ENCODE peak calls at places on chromosomes 2 and 18, in six cellular contexts. B, Q, N, M, X and G are unnamed samples.
A peak's percentile ranks its signal among the peaks of the same experiment; 100 is the strongest.

GRCh38 chr18:63447066-63447465 is 24.8 kb upstream of the VPS4B start:
- DNase-seq in M (no peak), Q (no peak), B (no peak), N (no peak), X (no peak), G (no peak)

GRCh38 chr2:28430790-28431418 is 38.2 kb downstream of the FOSL2 start:
- DNase-seq in N (no peak), M (no peak), X (no peak), Q (no peak), B (peak; percentile 64), G (peak; percentile 56)

GRCh38 chr2:207188601-207189000 is 22.9 kb upstream of the KLF7 start:
- DNase-seq in Q (no peak), X (no peak), B (no peak), N (peak; percentile 67), M (no peak), G (no peak)

GRCh38 chr18:28019425-28020108 is 157.4 kb downstream of the CDH2 start:
- DNase-seq in B (no peak), X (no peak), Q (no peak), N (no peak), M (no peak), G (no peak)

GRCh38 chr2:205892141-205893064 is 193.6 kb downstream of the INO80D start:
- DNase-seq in M (peak; percentile 51), B (no peak), Q (no peak), N (peak; percentile 79), X (no peak), G (no peak)

GRCh38 chr2:179165356-179166000 is 99.2 kb downstream of the SESTD1 start:
- DNase-seq in M (no peak), X (no peak), B (no peak), Q (no peak), N (peak; percentile 16), G (no peak)

GRCh38 chr2:28639836-28640235 is 111.8 kb upstream of the PPP1CB start:
- DNase-seq in Q (no peak), X (no peak), B (no peak), N (peak; percentile 49), M (no peak), G (no peak)

GRCh38 chr2:61420986-61421546 is 49.8 kb downstream of the USP34 start:
- DNase-seq in Q (no peak), B (peak; percentile 42), X (no peak), M (no peak), N (no peak), G (no peak)

GRCh38 chr2:6526093-6526824 is 339.4 kb downstream of the CMPK2 start:
- DNase-seq in N (no peak), Q (no peak), X (no peak), M (no peak), B (no peak), G (no peak)

GRCh38 chr2:26380281-26380680 is 21.4 kb upstream of the DRC1 start:
- DNase-seq in B (no peak), N (no peak), M (no peak), Q (no peak), X (no peak), G (no peak)

GRCh38 chr18:12750076-12750707 is 47.4 kb downstream of the PSMG2 start:
- DNase-seq in M (no peak), Q (peak; percentile 49), B (peak; percentile 45), X (no peak), N (no peak), G (no peak)

GRCh38 chr2:224754129-224754528 is 38.0 kb upstream of the CCDC195 start:
- DNase-seq in M (no peak), N (peak; percentile 7), B (no peak), X (peak; percentile 67), Q (no peak), G (no peak)

DNA sequence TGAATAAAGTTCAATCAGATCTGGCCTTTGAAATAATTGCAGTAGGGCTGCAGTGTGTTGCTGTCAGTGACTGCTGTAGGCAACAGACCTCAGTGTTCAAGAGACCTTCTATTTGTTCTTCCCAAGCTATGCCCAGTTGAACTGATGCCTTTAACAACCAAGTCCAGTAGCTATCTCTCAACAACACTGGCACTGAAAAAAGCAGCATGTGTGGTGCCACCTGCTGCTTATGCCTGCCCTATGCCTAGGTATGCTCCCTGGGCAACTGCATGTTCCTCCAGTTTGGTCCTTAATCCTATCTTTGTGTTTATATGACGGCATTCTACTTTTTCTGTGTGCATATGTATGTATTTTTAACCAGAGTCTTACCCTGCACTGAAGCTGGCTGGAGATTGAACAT is 523.9 kb upstream of the MEX3C start:
- DNase-seq in B (no peak), N (no peak), Q (no peak), M (no peak), X (no peak), G (no peak)
- TF ChIP-seq CTCF in B (no peak), N (no peak), Q (no peak), M (no peak), X (no peak), G (no peak)

GRCh38 chr2:151106805-151107490 is 154.7 kb downstream of the RBM43 start:
- DNase-seq in B (no peak), Q (no peak), N (peak; percentile 5), X (no peak), M (no peak), G (no peak)

GRCh38 chr2:151114934-151115333 is 146.7 kb downstream of the RBM43 start:
- DNase-seq in B (no peak), M (no peak), N (peak; percentile 7), X (no peak), Q (no peak), G (no peak)

GRCh38 chr2:151111599-151112278 is 149.9 kb downstream of the RBM43 start:
- DNase-seq in M (no peak), Q (no peak), X (no peak), N (peak; percentile 83), B (no peak), G (no peak)
- TF ChIP-seq CTCF in M (no peak), Q (no peak), X (no peak), N (no peak), B (no peak), G (no peak)

GRCh38 chr2:100483892-100484291 is 13.6 kb downstream of the NMS start:
- DNase-seq in B (no peak), X (no peak), M (no peak), N (no peak), Q (no peak), G (no peak)

GRCh38 chr2:100484390-100484789 is 14.1 kb downstream of the NMS start:
- DNase-seq in N (no peak), X (no peak), B (no peak), M (no peak), Q (no peak), G (no peak)

DNA sequence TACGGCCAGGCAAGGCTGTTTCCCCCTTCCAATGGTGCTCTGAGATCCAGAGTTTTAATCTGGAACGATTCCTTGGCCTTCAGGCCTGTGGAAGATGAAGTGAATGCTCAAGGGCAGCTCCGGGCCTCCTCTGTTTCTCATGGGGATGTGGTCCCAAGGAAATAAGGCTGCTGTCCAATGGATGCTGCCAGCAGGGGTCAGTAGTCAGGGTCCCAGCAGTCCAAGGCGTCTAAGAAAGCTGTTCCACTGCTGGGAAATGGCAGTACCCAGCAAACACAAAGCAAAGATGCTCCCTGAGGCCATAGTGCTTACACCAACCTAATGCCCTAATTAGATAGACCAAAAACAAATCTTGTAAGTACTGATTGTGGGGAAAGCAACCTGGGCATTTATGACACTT is 12.5 kb downstream of the NMS start:
- DNase-seq in B (no peak), N (no peak), M (no peak), Q (no peak), X (no peak), G (no peak)
- TF ChIP-seq CTCF in B (peak; percentile 7), N (no peak), M (peak; percentile 5), Q (peak; percentile 59), X (no peak), G (peak; percentile 21)

GRCh38 chr18:22977847-22978701 is 44.9 kb downstream of the RBBP8 start:
- DNase-seq in X (no peak), Q (peak; percentile 11), N (peak; percentile 87), M (no peak), B (no peak), G (no peak)
- TF ChIP-seq CTCF in X (no peak), Q (no peak), N (no peak), M (no peak), B (no peak), G (no peak)

GRCh38 chr2:173033080-173033479 is 42.6 kb upstream of the MAP3K20 start:
- DNase-seq in B (no peak), Q (no peak), X (no peak), M (no peak), N (no peak), G (no peak)
- TF ChIP-seq CTCF in B (no peak), Q (no peak), X (no peak), M (no peak), N (no peak), G (no peak)

GRCh38 chr2:154623819-154624218 is 74.7 kb upstream of the KCNJ3 start:
- DNase-seq in M (no peak), B (peak; percentile 4), X (no peak), N (peak; percentile 52), Q (no peak), G (no peak)
- TF ChIP-seq CTCF in M (peak; percentile 85), B (peak; percentile 52), X (peak; percentile 59), N (peak; percentile 70), Q (peak; percentile 75), G (peak; percentile 87)

GRCh38 chr2:232562515-232563151 is 12.1 kb downstream of the EIF4E2 start:
- DNase-seq in B (no peak), X (no peak), M (no peak), Q (no peak), N (no peak), G (no peak)
- TF ChIP-seq CTCF in B (no peak), X (no peak), M (no peak), Q (no peak), N (no peak), G (no peak)

DNA sequence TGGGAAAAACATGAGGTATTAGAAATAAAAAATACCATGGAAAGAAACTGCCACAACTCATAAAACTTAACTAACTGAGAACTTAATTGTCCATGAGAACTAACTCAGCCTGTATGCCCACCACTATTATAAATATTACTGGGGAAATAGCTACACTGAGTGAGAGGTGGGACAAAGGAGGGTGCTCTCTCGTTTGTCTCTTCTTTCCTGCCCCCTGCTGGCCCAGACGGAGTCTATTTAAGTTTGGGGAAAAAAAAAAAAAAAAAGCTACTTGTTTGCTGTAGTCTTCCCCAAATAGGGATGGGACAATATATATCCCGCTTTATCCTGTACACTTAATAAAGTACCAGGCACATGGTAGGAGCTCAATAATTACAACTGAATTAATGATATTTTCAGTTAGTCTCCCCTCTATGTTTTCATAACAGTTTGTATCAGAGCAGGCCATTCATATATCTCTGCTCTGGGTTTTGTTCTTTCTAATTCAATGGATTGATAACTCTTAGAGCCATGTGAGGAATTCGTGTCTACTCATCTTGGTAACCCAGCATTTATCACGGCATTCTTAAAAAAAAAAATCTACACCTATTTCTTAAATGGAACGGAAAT is 647.7 kb upstream of the PKDCC start:
- DNase-seq in B (no peak), Q (no peak), X (no peak), M (no peak), N (peak; percentile 14), G (no peak)
- TF ChIP-seq CTCF in B (no peak), Q (peak; percentile 43), X (no peak), M (peak; percentile 34), N (peak; percentile 38), G (peak; percentile 61)